ENCODE peak calls at places on chromosomes 4 and X, in four cellular contexts. D, G, C and E are unnamed samples.

GRCh38 chr4:123478859-123479345 is 82.3 kb downstream of the SPRY1 start:
- DNase-seq in C (no peak), G (peak), D (no peak), E (no peak)

GRCh38 chrX:68532828-68533227 is 34.0 kb downstream of the YIPF6 start:
- DNase-seq in G (no peak), C (peak), D (no peak), E (no peak)

GRCh38 chrX:30995060-30995700 is 76.7 kb downstream of the FTHL17 start:
- DNase-seq in G (no peak), C (no peak), D (no peak), E (no peak)

GRCh38 chrX:151153086-151153485 is 23.3 kb upstream of the GPR50 start:
- DNase-seq in C (peak), D (peak), G (no peak), E (no peak)

GRCh38 chrX:39823848-39824247 is 273.9 kb downstream of the BCOR start:
- DNase-seq in G (no peak), C (no peak), D (no peak), E (no peak)

GRCh38 chr4:2803624-2804448 is 11.0 kb downstream of the SH3BP2 start:
- DNase-seq in C (no peak), D (no peak), G (no peak), E (peak)

GRCh38 chr4:113633467-113633866 is 128.1 kb downstream of the CAMK2D start:
- DNase-seq in D (no peak), G (no peak), C (no peak), E (no peak)

GRCh38 chr4:69167300-69167699 is 47.2 kb downstream of the UGT2B11 start:
- DNase-seq in G (no peak), D (no peak), C (peak), E (no peak)

GRCh38 chr4:7356667-7357295 is 77.9 kb downstream of the PSAPL1 start:
- DNase-seq in C (no peak), D (no peak), G (no peak), E (no peak)

GRCh38 chr4:118823471-118823870 is 12.5 kb downstream of the SEC24D start:
- DNase-seq in D (no peak), C (no peak), G (no peak), E (no peak)

GRCh38 chr4:126361287-126361686 is 1046.5 kb downstream of the FAT4 start:
- DNase-seq in D (no peak), G (no peak), C (no peak), E (no peak)

GRCh38 chr4:1201851-1202525 is 29.6 kb upstream of the SPON2 start:
- DNase-seq in C (peak), D (no peak), G (no peak), E (peak)

GRCh38 chr4:75771607-75772006 is 47.2 kb downstream of the USO1 start:
- DNase-seq in G (no peak), D (no peak), C (no peak), E (no peak)

GRCh38 chr4:37762294-37763163 is 64.0 kb upstream of the PGM2 start:
- DNase-seq in C (peak), D (peak), G (no peak), E (no peak)

GRCh38 chrX:115259238-115259875 is 25.5 kb upstream of the LRCH2 start:
- DNase-seq in C (no peak), G (peak), D (no peak), E (no peak)

GRCh38 chr4:162408309-162408708 is 244.5 kb upstream of the FSTL5 start:
- DNase-seq in G (no peak), C (no peak), D (no peak), E (no peak)

GRCh38 chrX:275967-276587 is 5.1 kb upstream of the PLCXD1 start:
- DNase-seq in G (peak), D (peak), C (peak), E (peak)

GRCh38 chrX:120367390-120368100 is 5.7 kb downstream of the ATP1B4 start:
- DNase-seq in D (no peak), C (no peak), G (no peak), E (no peak)

GRCh38 chrX:45172890-45173289 is 27.8 kb downstream of the DIPK2B start:
- DNase-seq in G (no peak), C (peak), D (no peak), E (no peak)

GRCh38 chr4:83408958-83409357 is 46.7 kb downstream of the HELQ start:
- DNase-seq in G (no peak), C (no peak), D (no peak), E (no peak)

GRCh38 chr4:6535706-6536105 is 39.3 kb upstream of the MAN2B2 start:
- DNase-seq in C (no peak), D (no peak), G (no peak), E (peak)

GRCh38 chr4:161816958-161817357 is 346.8 kb downstream of the FSTL5 start:
- DNase-seq in D (no peak), C (no peak), G (no peak), E (no peak)

GRCh38 chr4:102623622-102624021 is 122.5 kb downstream of the NFKB1 start:
- DNase-seq in C (peak), G (peak), D (peak), E (no peak)

GRCh38 chr4:46442963-46443362 is 53.0 kb upstream of the GABRA2 start:
- DNase-seq in D (no peak), G (no peak), C (no peak), E (no peak)

GRCh38 chr4:95949808-95950207 is 109.9 kb downstream of the PDHA2 start:
- DNase-seq in D (no peak), G (no peak), C (no peak), E (no peak)

GRCh38 chr4:140133576-140133975 is 20.4 kb downstream of the MAML3 start:
- DNase-seq in D (no peak), C (no peak), G (no peak), E (no peak)

GRCh38 chrX:19512359-19512758 is 2.9 kb downstream of the MAP3K15 start:
- DNase-seq in D (no peak), G (no peak), C (no peak), E (peak)

GRCh38 chrX:13013353-13014110 is 30.9 kb downstream of the FAM9C start:
- DNase-seq in C (peak), D (no peak), G (no peak), E (no peak)